ENCODE peak calls at places on chromosomes 11 and 22, in ten cellular contexts. Q, D, J, A, N, Y, V, X, I and U are unnamed samples.

GRCh38 chr11:44266056-44266780 is 43.7 kb downstream of the ALX4 start:
- DNase-seq in X (no peak), Y (no peak), V (no peak), N (no peak), I (peak; percentile 15), Q (no peak), D (no peak), J (no peak), A (no peak), U (no peak)

GRCh38 chr11:62860835-62861563 is 19.7 kb upstream of the SLC3A2 start:
- DNase-seq in D (no peak), Q (no peak), J (no peak), X (no peak), A (no peak), N (no peak), I (no peak), Y (no peak), V (no peak), U (no peak)

GRCh38 chr11:119854521-119854920 is 125.5 kb upstream of the NECTIN1 start:
- DNase-seq in I (no peak), D (no peak), Y (no peak), V (no peak), A (no peak), J (no peak), N (no peak), X (no peak), Q (no peak), U (no peak)

GRCh38 chr11:115298613-115299012 is 205.6 kb downstream of the CADM1 start:
- DNase-seq in A (no peak), V (no peak), X (no peak), Q (no peak), Y (no peak), J (no peak), N (no peak), D (no peak), I (no peak), U (no peak)

GRCh38 chr22:17190702-17191101 is 28.5 kb downstream of the ADA2 start:
- DNase-seq in D (no peak), X (no peak), V (no peak), A (no peak), J (no peak), I (no peak), Q (no peak), Y (no peak), N (no peak), U (no peak)

GRCh38 chr22:22738959-22739585 is 94.7 kb downstream of the GGTLC2 start:
- DNase-seq in D (no peak), V (no peak), I (no peak), N (no peak), Y (no peak), X (no peak), A (no peak), Q (no peak), J (no peak), U (no peak)

GRCh38 chr11:126339866-126340434 is 15.5 kb upstream of the ST3GAL4 start:
- DNase-seq in X (no peak), N (no peak), J (no peak), I (no peak), D (no peak), Y (peak; percentile 73), Q (no peak), A (no peak), V (no peak), U (no peak)

GRCh38 chr11:62601364-62602140 is at the start of gene MTA2:
- DNase-seq in D (peak; percentile 97), Q (peak; percentile 94), A (peak; percentile 99), V (peak; percentile 99), N (peak; percentile 94), Y (peak; percentile 97), X (peak; percentile 98), J (peak; percentile 99), I (peak; percentile 95), U (peak; percentile 99)

GRCh38 chr11:88849368-88849767 is 216.4 kb downstream of the GRM5 start:
- DNase-seq in N (no peak), A (no peak), D (no peak), Y (no peak), X (no peak), I (no peak), J (no peak), Q (no peak), V (no peak), U (no peak)

GRCh38 chr11:13007702-13008435 is 1.2 kb upstream of the RASSF10 start:
- DNase-seq in X (no peak), Q (no peak), D (no peak), N (no peak), V (no peak), A (no peak), I (no peak), J (no peak), Y (no peak), U (no peak)

GRCh38 chr11:130761560-130762220 is 154.6 kb downstream of the SNX19 start:
- DNase-seq in X (no peak), Q (no peak), D (no peak), J (no peak), A (no peak), I (no peak), N (no peak), Y (no peak), V (no peak), U (no peak)

GRCh38 chr22:29520851-29521250 is 32.7 kb downstream of the THOC5 start:
- DNase-seq in N (no peak), V (no peak), A (no peak), Q (no peak), Y (no peak), J (no peak), D (no peak), I (no peak), X (no peak), U (no peak)

GRCh38 chr11:27770576-27770975 is 70.3 kb upstream of the BDNF start:
- DNase-seq in X (no peak), D (no peak), N (no peak), I (no peak), A (no peak), J (no peak), Q (peak; percentile 53), V (no peak), Y (no peak), U (no peak)

GRCh38 chr11:101428918-101429317 is 154.9 kb downstream of the TRPC6 start:
- DNase-seq in I (no peak), X (peak; percentile 37), J (no peak), D (no peak), N (no peak), Q (peak; percentile 22), Y (no peak), A (peak; percentile 49), V (no peak), U (no peak)

GRCh38 chr22:49614966-49615965 is 212.4 kb downstream of the BRD1 start:
- DNase-seq in N (no peak), Y (no peak), Q (no peak), A (no peak), J (no peak), V (no peak), I (peak; percentile 12), D (no peak), X (no peak), U (no peak)

GRCh38 chr22:46081831-46082210 is 68.5 kb upstream of the PPARA start:
- DNase-seq in A (no peak), D (no peak), V (no peak), X (no peak), I (peak; percentile 20), Y (peak; percentile 12), J (no peak), Q (no peak), N (no peak), U (peak; percentile 60)

GRCh38 chr22:39943366-39943765 is 16.8 kb upstream of the TMA7B start:
- DNase-seq in J (peak; percentile 24), Y (no peak), A (peak; percentile 26), N (no peak), V (no peak), Q (no peak), X (no peak), I (no peak), D (no peak), U (no peak)

GRCh38 chr22:31056986-31057599 is 24.0 kb upstream of the SMTN start:
- DNase-seq in I (no peak), Q (no peak), A (no peak), Y (no peak), X (no peak), D (no peak), V (no peak), J (no peak), N (no peak), U (no peak)

GRCh38 chr22:27610863-27611786 is 190.4 kb downstream of the MN1 start:
- DNase-seq in X (no peak), Q (no peak), J (no peak), N (no peak), D (no peak), V (no peak), Y (no peak), I (no peak), A (no peak), U (no peak)

GRCh38 chr11:12285106-12285505 is 92.3 kb upstream of the PARVA start:
- DNase-seq in Y (no peak), I (no peak), V (no peak), A (no peak), D (no peak), X (peak; percentile 27), N (no peak), J (no peak), Q (no peak), U (no peak)

GRCh38 chr11:126431401-126432064 is 76.0 kb downstream of the ST3GAL4 start:
- DNase-seq in J (no peak), A (no peak), Y (no peak), D (no peak), V (no peak), X (no peak), I (peak; percentile 78), N (no peak), Q (peak; percentile 27), U (no peak)

GRCh38 chr11:537622-538430 is 499 bp downstream of the LRRC56 start:
- DNase-seq in N (no peak), V (no peak), A (no peak), X (no peak), Q (no peak), I (no peak), J (no peak), D (no peak), Y (no peak), U (no peak)

GRCh38 chr11:92540113-92540512 is 315.5 kb downstream of the FAT3 start:
- DNase-seq in Y (no peak), Q (no peak), J (no peak), X (no peak), N (no peak), A (no peak), D (no peak), V (no peak), I (no peak), U (no peak)